ENCODE peak calls at places on chromosome 5, in nine cellular contexts. One of them, this sample, is unnamed.

GRCh38 chr5:61082516-61083280 is 79.6 kb downstream of the SMIM15 start:
- DNase-seq in cardiac muscle cell: no peak
- DNase-seq in mammary epithelial cell: peak
- DNase-seq in suprapubic skin: no peak
- DNase-seq in CD8-positive, alpha-beta memory T cell: no peak
- DNase-seq in HCT116: no peak
- DNase-seq in neural progenitor cell: no peak
- DNase-seq in GM23248: peak
- DNase-seq in fibroblast of lung: peak
- DNase-seq in this sample: no peak

GRCh38 chr5:139633295-139634027 is 14.7 kb upstream of the CXXC5 start:
- DNase-seq in cardiac muscle cell: peak
- DNase-seq in mammary epithelial cell: peak
- DNase-seq in suprapubic skin: no peak
- DNase-seq in CD8-positive, alpha-beta memory T cell: peak
- DNase-seq in HCT116: no peak
- DNase-seq in neural progenitor cell: peak
- DNase-seq in GM23248: peak
- DNase-seq in fibroblast of lung: peak
- DNase-seq in this sample: no peak

GRCh38 chr5:135174315-135175096 is 140.5 kb upstream of the PITX1 start:
- DNase-seq in cardiac muscle cell: no peak
- DNase-seq in mammary epithelial cell: no peak
- DNase-seq in suprapubic skin: no peak
- DNase-seq in CD8-positive, alpha-beta memory T cell: no peak
- DNase-seq in HCT116: no peak
- DNase-seq in neural progenitor cell: peak
- DNase-seq in GM23248: no peak
- DNase-seq in fibroblast of lung: no peak
- DNase-seq in this sample: no peak

GRCh38 chr5:127196042-127196441 is 94.6 kb upstream of the MEGF10 start:
- DNase-seq in cardiac muscle cell: no peak
- DNase-seq in mammary epithelial cell: no peak
- DNase-seq in suprapubic skin: no peak
- DNase-seq in CD8-positive, alpha-beta memory T cell: no peak
- DNase-seq in HCT116: no peak
- DNase-seq in neural progenitor cell: no peak
- DNase-seq in GM23248: no peak
- DNase-seq in fibroblast of lung: no peak
- DNase-seq in this sample: no peak

GRCh38 chr5:160470437-160471341 is 49.0 kb downstream of the PTTG1 start:
- DNase-seq in cardiac muscle cell: no peak
- DNase-seq in mammary epithelial cell: no peak
- DNase-seq in suprapubic skin: no peak
- DNase-seq in CD8-positive, alpha-beta memory T cell: no peak
- DNase-seq in HCT116: no peak
- DNase-seq in neural progenitor cell: no peak
- DNase-seq in GM23248: no peak
- DNase-seq in fibroblast of lung: peak
- DNase-seq in this sample: no peak

GRCh38 chr5:60102961-60103683 is 209.6 kb upstream of the PDE4D start:
- DNase-seq in cardiac muscle cell: no peak
- DNase-seq in mammary epithelial cell: peak
- DNase-seq in suprapubic skin: no peak
- DNase-seq in CD8-positive, alpha-beta memory T cell: no peak
- DNase-seq in HCT116: no peak
- DNase-seq in neural progenitor cell: no peak
- DNase-seq in GM23248: peak
- DNase-seq in fibroblast of lung: no peak
- DNase-seq in this sample: peak

GRCh38 chr5:60077292-60077691 is 183.8 kb upstream of the PDE4D start:
- DNase-seq in cardiac muscle cell: no peak
- DNase-seq in mammary epithelial cell: no peak
- DNase-seq in suprapubic skin: no peak
- DNase-seq in CD8-positive, alpha-beta memory T cell: no peak
- DNase-seq in HCT116: no peak
- DNase-seq in neural progenitor cell: no peak
- DNase-seq in GM23248: no peak
- DNase-seq in fibroblast of lung: no peak
- DNase-seq in this sample: no peak

GRCh38 chr5:168647083-168647482 is 67.9 kb upstream of the PANK3 start:
- DNase-seq in cardiac muscle cell: no peak
- DNase-seq in mammary epithelial cell: peak
- DNase-seq in suprapubic skin: no peak
- DNase-seq in CD8-positive, alpha-beta memory T cell: no peak
- DNase-seq in HCT116: no peak
- DNase-seq in neural progenitor cell: no peak
- DNase-seq in GM23248: peak
- DNase-seq in fibroblast of lung: no peak
- DNase-seq in this sample: peak

GRCh38 chr5:5628866-5629265 is 206.4 kb downstream of the ICE1 start:
- DNase-seq in cardiac muscle cell: no peak
- DNase-seq in mammary epithelial cell: no peak
- DNase-seq in suprapubic skin: no peak
- DNase-seq in CD8-positive, alpha-beta memory T cell: no peak
- DNase-seq in HCT116: no peak
- DNase-seq in neural progenitor cell: no peak
- DNase-seq in GM23248: no peak
- DNase-seq in fibroblast of lung: no peak
- DNase-seq in this sample: no peak

GRCh38 chr5:33549982-33550567 is 109.3 kb downstream of the TARS1 start:
- DNase-seq in cardiac muscle cell: no peak
- DNase-seq in mammary epithelial cell: no peak
- DNase-seq in suprapubic skin: no peak
- DNase-seq in CD8-positive, alpha-beta memory T cell: no peak
- DNase-seq in HCT116: no peak
- DNase-seq in neural progenitor cell: no peak
- DNase-seq in GM23248: no peak
- DNase-seq in fibroblast of lung: no peak
- DNase-seq in this sample: no peak

GRCh38 chr5:63963080-63963735 is 963 bp upstream of the HTR1A start:
- DNase-seq in cardiac muscle cell: peak
- DNase-seq in mammary epithelial cell: peak
- DNase-seq in suprapubic skin: no peak
- DNase-seq in CD8-positive, alpha-beta memory T cell: no peak
- DNase-seq in HCT116: peak
- DNase-seq in neural progenitor cell: peak
- DNase-seq in GM23248: peak
- DNase-seq in fibroblast of lung: peak
- DNase-seq in this sample: no peak

GRCh38 chr5:54087436-54087835 is 222.9 kb downstream of the ARL15 start:
- DNase-seq in cardiac muscle cell: no peak
- DNase-seq in mammary epithelial cell: peak
- DNase-seq in suprapubic skin: no peak
- DNase-seq in CD8-positive, alpha-beta memory T cell: no peak
- DNase-seq in HCT116: no peak
- DNase-seq in neural progenitor cell: no peak
- DNase-seq in GM23248: peak
- DNase-seq in fibroblast of lung: peak
- DNase-seq in this sample: peak

GRCh38 chr5:61827445-61827975 is 478.5 kb upstream of the KIF2A start:
- DNase-seq in cardiac muscle cell: no peak
- DNase-seq in mammary epithelial cell: no peak
- DNase-seq in suprapubic skin: no peak
- DNase-seq in CD8-positive, alpha-beta memory T cell: no peak
- DNase-seq in HCT116: no peak
- DNase-seq in neural progenitor cell: no peak
- DNase-seq in GM23248: no peak
- DNase-seq in fibroblast of lung: no peak
- DNase-seq in this sample: no peak

GRCh38 chr5:94928891-94929290 is 310.4 kb downstream of the SLF1 start:
- DNase-seq in cardiac muscle cell: no peak
- DNase-seq in mammary epithelial cell: peak
- DNase-seq in suprapubic skin: no peak
- DNase-seq in CD8-positive, alpha-beta memory T cell: no peak
- DNase-seq in HCT116: no peak
- DNase-seq in neural progenitor cell: no peak
- DNase-seq in GM23248: peak
- DNase-seq in fibroblast of lung: no peak
- DNase-seq in this sample: no peak

GRCh38 chr5:153678617-153679329 is 188.3 kb downstream of the GRIA1 start:
- DNase-seq in cardiac muscle cell: no peak
- DNase-seq in mammary epithelial cell: no peak
- DNase-seq in suprapubic skin: no peak
- DNase-seq in CD8-positive, alpha-beta memory T cell: no peak
- DNase-seq in HCT116: no peak
- DNase-seq in neural progenitor cell: no peak
- DNase-seq in GM23248: no peak
- DNase-seq in fibroblast of lung: no peak
- DNase-seq in this sample: no peak

GRCh38 chr5:34756781-34757624 is 82.0 kb upstream of the TTC23L start:
- DNase-seq in cardiac muscle cell: no peak
- DNase-seq in mammary epithelial cell: no peak
- DNase-seq in suprapubic skin: no peak
- DNase-seq in CD8-positive, alpha-beta memory T cell: no peak
- DNase-seq in HCT116: no peak
- DNase-seq in neural progenitor cell: no peak
- DNase-seq in GM23248: no peak
- DNase-seq in fibroblast of lung: peak
- DNase-seq in this sample: no peak

GRCh38 chr5:150675044-150675443 is 14.0 kb downstream of the MYOZ3 start:
- DNase-seq in cardiac muscle cell: no peak
- DNase-seq in mammary epithelial cell: no peak
- DNase-seq in suprapubic skin: no peak
- DNase-seq in CD8-positive, alpha-beta memory T cell: no peak
- DNase-seq in HCT116: no peak
- DNase-seq in neural progenitor cell: no peak
- DNase-seq in GM23248: no peak
- DNase-seq in fibroblast of lung: no peak
- DNase-seq in this sample: no peak
- H3K27ac ChIP-seq in cardiac muscle cell: no peak
- H3K27ac ChIP-seq in mammary epithelial cell: no peak
- H3K27ac ChIP-seq in suprapubic skin: no peak
- H3K27ac ChIP-seq in CD8-positive, alpha-beta memory T cell: no peak
- H3K27ac ChIP-seq in HCT116: no peak
- H3K27ac ChIP-seq in neural progenitor cell: no peak
- H3K27ac ChIP-seq in GM23248: no peak
- H3K27ac ChIP-seq in fibroblast of lung: no peak
- H3K27ac ChIP-seq in this sample: no peak

GRCh38 chr5:38601133-38601842 is 44.8 kb upstream of the LIFR start:
- DNase-seq in cardiac muscle cell: no peak
- DNase-seq in mammary epithelial cell: no peak
- DNase-seq in suprapubic skin: no peak
- DNase-seq in CD8-positive, alpha-beta memory T cell: no peak
- DNase-seq in HCT116: no peak
- DNase-seq in neural progenitor cell: no peak
- DNase-seq in GM23248: no peak
- DNase-seq in fibroblast of lung: peak
- DNase-seq in this sample: no peak

GRCh38 chr5:38602641-38603040 is 46.2 kb upstream of the LIFR start:
- DNase-seq in cardiac muscle cell: no peak
- DNase-seq in mammary epithelial cell: no peak
- DNase-seq in suprapubic skin: no peak
- DNase-seq in CD8-positive, alpha-beta memory T cell: no peak
- DNase-seq in HCT116: no peak
- DNase-seq in neural progenitor cell: no peak
- DNase-seq in GM23248: no peak
- DNase-seq in fibroblast of lung: no peak
- DNase-seq in this sample: no peak

GRCh38 chr5:38600334-38601045 is 44.0 kb upstream of the LIFR start:
- DNase-seq in cardiac muscle cell: no peak
- DNase-seq in mammary epithelial cell: peak
- DNase-seq in suprapubic skin: no peak
- DNase-seq in CD8-positive, alpha-beta memory T cell: no peak
- DNase-seq in HCT116: no peak
- DNase-seq in neural progenitor cell: no peak
- DNase-seq in GM23248: no peak
- DNase-seq in fibroblast of lung: peak
- DNase-seq in this sample: peak

GRCh38 chr5:38603691-38604090 is 47.2 kb upstream of the LIFR start:
- DNase-seq in cardiac muscle cell: no peak
- DNase-seq in mammary epithelial cell: no peak
- DNase-seq in suprapubic skin: no peak
- DNase-seq in CD8-positive, alpha-beta memory T cell: no peak
- DNase-seq in HCT116: no peak
- DNase-seq in neural progenitor cell: no peak
- DNase-seq in GM23248: no peak
- DNase-seq in fibroblast of lung: peak
- DNase-seq in this sample: no peak

GRCh38 chr5:38601843-38602424 is 45.5 kb upstream of the LIFR start:
- DNase-seq in cardiac muscle cell: no peak
- DNase-seq in mammary epithelial cell: peak
- DNase-seq in suprapubic skin: no peak
- DNase-seq in CD8-positive, alpha-beta memory T cell: no peak
- DNase-seq in HCT116: peak
- DNase-seq in neural progenitor cell: no peak
- DNase-seq in GM23248: peak
- DNase-seq in fibroblast of lung: peak
- DNase-seq in this sample: peak
- H3K27ac ChIP-seq in cardiac muscle cell: no peak
- H3K27ac ChIP-seq in mammary epithelial cell: no peak
- H3K27ac ChIP-seq in suprapubic skin: no peak
- H3K27ac ChIP-seq in CD8-positive, alpha-beta memory T cell: no peak
- H3K27ac ChIP-seq in HCT116: peak
- H3K27ac ChIP-seq in neural progenitor cell: no peak
- H3K27ac ChIP-seq in GM23248: no peak
- H3K27ac ChIP-seq in fibroblast of lung: no peak
- H3K27ac ChIP-seq in this sample: no peak

GRCh38 chr5:158943569-158943968 is 156.1 kb downstream of the EBF1 start:
- DNase-seq in cardiac muscle cell: no peak
- DNase-seq in mammary epithelial cell: no peak
- DNase-seq in suprapubic skin: no peak
- DNase-seq in CD8-positive, alpha-beta memory T cell: no peak
- DNase-seq in HCT116: no peak
- DNase-seq in neural progenitor cell: no peak
- DNase-seq in GM23248: no peak
- DNase-seq in fibroblast of lung: peak
- DNase-seq in this sample: no peak
- H3K27ac ChIP-seq in cardiac muscle cell: no peak
- H3K27ac ChIP-seq in mammary epithelial cell: no peak
- H3K27ac ChIP-seq in suprapubic skin: no peak
- H3K27ac ChIP-seq in CD8-positive, alpha-beta memory T cell: no peak
- H3K27ac ChIP-seq in HCT116: no peak
- H3K27ac ChIP-seq in neural progenitor cell: no peak
- H3K27ac ChIP-seq in GM23248: peak
- H3K27ac ChIP-seq in fibroblast of lung: no peak
- H3K27ac ChIP-seq in this sample: peak

DNA sequence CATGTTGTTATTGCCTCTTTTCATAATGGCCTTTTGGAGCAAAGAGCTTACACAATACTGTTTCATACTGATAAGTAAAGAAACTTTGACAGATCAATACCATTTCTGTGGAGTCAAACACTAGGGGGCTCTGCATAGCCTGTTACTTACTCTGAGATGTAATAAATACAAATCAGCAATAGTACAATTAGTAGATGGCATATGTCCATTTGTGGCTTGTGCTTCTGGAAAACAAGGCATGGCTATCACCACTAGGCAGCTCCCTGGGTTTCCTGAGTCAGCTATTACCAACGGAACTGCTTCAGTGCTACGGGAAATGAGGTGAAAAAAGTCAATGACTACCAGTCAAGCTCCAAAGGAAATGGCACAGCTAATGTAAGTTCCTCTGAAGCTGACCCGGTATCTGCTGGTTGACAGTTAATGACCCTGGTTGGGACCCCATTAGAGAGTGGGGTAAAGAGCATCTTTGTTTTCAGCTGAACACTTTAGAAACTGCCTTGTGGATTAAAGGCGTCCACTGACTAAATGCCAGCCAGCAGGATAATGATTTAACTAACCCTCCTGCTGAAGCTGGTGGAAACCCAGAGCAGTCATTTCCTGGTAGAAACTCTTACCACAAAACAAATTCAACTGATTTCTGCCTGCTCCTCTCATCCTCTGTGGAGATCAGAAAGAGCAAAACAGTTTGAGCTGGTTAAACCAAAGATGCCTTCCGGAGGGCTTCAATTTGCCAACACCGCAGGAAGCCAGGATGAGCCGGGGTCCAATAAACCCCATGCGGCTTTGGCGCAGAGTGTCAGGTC is 69.0 kb upstream of the FAM169A start:
- DNase-seq in cardiac muscle cell: no peak
- DNase-seq in mammary epithelial cell: peak
- DNase-seq in suprapubic skin: no peak
- DNase-seq in CD8-positive, alpha-beta memory T cell: peak
- DNase-seq in HCT116: peak
- DNase-seq in neural progenitor cell: peak
- DNase-seq in GM23248: peak
- DNase-seq in fibroblast of lung: peak
- DNase-seq in this sample: no peak
- H3K27ac ChIP-seq in cardiac muscle cell: no peak
- H3K27ac ChIP-seq in mammary epithelial cell: no peak
- H3K27ac ChIP-seq in suprapubic skin: no peak
- H3K27ac ChIP-seq in CD8-positive, alpha-beta memory T cell: no peak
- H3K27ac ChIP-seq in HCT116: no peak
- H3K27ac ChIP-seq in neural progenitor cell: no peak
- H3K27ac ChIP-seq in GM23248: no peak
- H3K27ac ChIP-seq in fibroblast of lung: no peak
- H3K27ac ChIP-seq in this sample: no peak

This sample was measured in epithelial cell of prostate.